ENCODE peak calls at places on chromosomes 3 and 15, in five cellular contexts. One of them, this sample, is unnamed.
A peak's percentile ranks its signal among the peaks of the same experiment; 100 is the strongest.

GRCh38 chr3:135125171-135125801 is 330.2 kb downstream of the EPHB1 start:
- DNase-seq in B cell: no peak
- DNase-seq in HepG2: peak; percentile 2
- DNase-seq in HS-5: peak; percentile 8
- DNase-seq in amygdala: no peak
- DNase-seq in this sample: no peak

GRCh38 chr3:151611464-151611863 is 122.3 kb upstream of the AADACL2 start:
- DNase-seq in B cell: no peak
- DNase-seq in HepG2: no peak
- DNase-seq in HS-5: no peak
- DNase-seq in amygdala: no peak
- DNase-seq in this sample: no peak

GRCh38 chr3:158732856-158733200 is 571 bp upstream of the RARRES1 start:
- DNase-seq in B cell: no peak
- DNase-seq in HepG2: no peak
- DNase-seq in HS-5: no peak
- DNase-seq in amygdala: no peak
- DNase-seq in this sample: no peak

GRCh38 chr3:185632996-185633395 is 46.9 kb downstream of the SENP2 start:
- DNase-seq in B cell: no peak
- DNase-seq in HepG2: no peak
- DNase-seq in HS-5: no peak
- DNase-seq in amygdala: no peak
- DNase-seq in this sample: no peak

GRCh38 chr3:72099331-72100061 is 314.5 kb upstream of the PROK2 start:
- DNase-seq in B cell: peak; percentile 43
- DNase-seq in HepG2: no peak
- DNase-seq in HS-5: no peak
- DNase-seq in amygdala: no peak
- DNase-seq in this sample: no peak

GRCh38 chr15:77016321-77016695 is 21.4 kb downstream of the PSTPIP1 start:
- DNase-seq in B cell: no peak
- DNase-seq in HepG2: no peak
- DNase-seq in HS-5: no peak
- DNase-seq in amygdala: no peak
- DNase-seq in this sample: no peak

GRCh38 chr3:37987315-37987697 is 3.3 kb upstream of the VILL start:
- DNase-seq in B cell: no peak
- DNase-seq in HepG2: no peak
- DNase-seq in HS-5: no peak
- DNase-seq in amygdala: no peak
- DNase-seq in this sample: no peak

GRCh38 chr3:112752092-112752512 is 94.6 kb downstream of the CD200R1L start:
- DNase-seq in B cell: no peak
- DNase-seq in HepG2: no peak
- DNase-seq in HS-5: no peak
- DNase-seq in amygdala: no peak
- DNase-seq in this sample: no peak

GRCh38 chr3:32757618-32758374 is 60.0 kb upstream of the TRIM71 start:
- DNase-seq in B cell: no peak
- DNase-seq in HepG2: peak; percentile 50
- DNase-seq in HS-5: no peak
- DNase-seq in amygdala: no peak
- DNase-seq in this sample: no peak

GRCh38 chr3:152508705-152509104 is 240.0 kb downstream of the MBNL1 start:
- DNase-seq in B cell: no peak
- DNase-seq in HepG2: peak; percentile 7
- DNase-seq in HS-5: no peak
- DNase-seq in amygdala: no peak
- DNase-seq in this sample: no peak

GRCh38 chr3:50365842-50366220 is 6.5 kb upstream of the TMEM115 start:
- DNase-seq in B cell: no peak
- DNase-seq in HepG2: no peak
- DNase-seq in HS-5: no peak
- DNase-seq in amygdala: no peak
- DNase-seq in this sample: no peak

GRCh38 chr3:5194801-5195509 is 7.4 kb downstream of the EDEM1 start:
- DNase-seq in B cell: peak; percentile 28
- DNase-seq in HepG2: peak; percentile 67
- DNase-seq in HS-5: peak; percentile 53
- DNase-seq in amygdala: no peak
- DNase-seq in this sample: peak; percentile 11

GRCh38 chr3:48240000-48240710 is 749 bp upstream of the ZNF589 start:
- DNase-seq in B cell: no peak
- DNase-seq in HepG2: no peak
- DNase-seq in HS-5: no peak
- DNase-seq in amygdala: no peak
- DNase-seq in this sample: no peak

GRCh38 chr3:149247929-149248691 is 26.5 kb upstream of the CP start:
- DNase-seq in B cell: no peak
- DNase-seq in HepG2: peak; percentile 25
- DNase-seq in HS-5: no peak
- DNase-seq in amygdala: no peak
- DNase-seq in this sample: no peak

GRCh38 chr15:68620721-68621528 is 42.1 kb downstream of the CORO2B start:
- DNase-seq in B cell: no peak
- DNase-seq in HepG2: no peak
- DNase-seq in HS-5: peak; percentile 41
- DNase-seq in amygdala: peak; percentile 81
- DNase-seq in this sample: peak; percentile 43

GRCh38 chr3:133897547-133897946 is 1.9 kb upstream of the RAB6B start:
- DNase-seq in B cell: no peak
- DNase-seq in HepG2: no peak
- DNase-seq in HS-5: no peak
- DNase-seq in amygdala: no peak
- DNase-seq in this sample: no peak

GRCh38 chr3:31343075-31343474 is 189.7 kb upstream of the STT3B start:
- DNase-seq in B cell: no peak
- DNase-seq in HepG2: no peak
- DNase-seq in HS-5: no peak
- DNase-seq in amygdala: no peak
- DNase-seq in this sample: no peak

GRCh38 chr3:115401298-115401697 is 222.0 kb upstream of the GAP43 start:
- DNase-seq in B cell: no peak
- DNase-seq in HepG2: no peak
- DNase-seq in HS-5: no peak
- DNase-seq in amygdala: no peak
- DNase-seq in this sample: no peak

GRCh38 chr15:91342091-91342490 is 242.0 kb downstream of the SV2B start:
- DNase-seq in B cell: no peak
- DNase-seq in HepG2: no peak
- DNase-seq in HS-5: no peak
- DNase-seq in amygdala: no peak
- DNase-seq in this sample: no peak

GRCh38 chr15:38414351-38414750 is 39.6 kb upstream of the FAM98B start:
- DNase-seq in B cell: no peak
- DNase-seq in HepG2: peak; percentile 30
- DNase-seq in HS-5: no peak
- DNase-seq in amygdala: peak; percentile 17
- DNase-seq in this sample: peak; percentile 51

GRCh38 chr15:53437985-53438841 is 321.2 kb downstream of the WDR72 start:
- DNase-seq in B cell: no peak
- DNase-seq in HepG2: peak; percentile 37
- DNase-seq in HS-5: no peak
- DNase-seq in amygdala: no peak
- DNase-seq in this sample: no peak

GRCh38 chr3:12303532-12303931 is 14.7 kb downstream of the PPARG start:
- DNase-seq in B cell: no peak
- DNase-seq in HepG2: no peak
- DNase-seq in HS-5: peak; percentile 90
- DNase-seq in amygdala: no peak
- DNase-seq in this sample: no peak

GRCh38 chr15:80533934-80534333 is 129.8 kb downstream of the ARNT2 start:
- DNase-seq in B cell: no peak
- DNase-seq in HepG2: no peak
- DNase-seq in HS-5: no peak
- DNase-seq in amygdala: no peak
- DNase-seq in this sample: no peak

GRCh38 chr15:68484696-68485400 is 52.9 kb upstream of the ITGA11 start:
- DNase-seq in B cell: no peak
- DNase-seq in HepG2: no peak
- DNase-seq in HS-5: peak; percentile 9
- DNase-seq in amygdala: no peak
- DNase-seq in this sample: no peak

GRCh38 chr3:154144825-154145465 is 23.8 kb downstream of the ARHGEF26 start:
- DNase-seq in B cell: no peak
- DNase-seq in HepG2: no peak
- DNase-seq in HS-5: no peak
- DNase-seq in amygdala: no peak
- DNase-seq in this sample: no peak

GRCh38 chr15:25668901-25669300 is 194.2 kb downstream of the ATP10A start:
- DNase-seq in B cell: no peak
- DNase-seq in HepG2: no peak
- DNase-seq in HS-5: no peak
- DNase-seq in amygdala: no peak
- DNase-seq in this sample: no peak

GRCh38 chr3:4406746-4407568 is 60.1 kb downstream of the SUMF1 start:
- DNase-seq in B cell: no peak
- DNase-seq in HepG2: no peak
- DNase-seq in HS-5: no peak
- DNase-seq in amygdala: no peak
- DNase-seq in this sample: no peak

GRCh38 chr3:15512173-15512572 is 9.3 kb downstream of the COLQ start:
- DNase-seq in B cell: no peak
- DNase-seq in HepG2: no peak
- DNase-seq in HS-5: no peak
- DNase-seq in amygdala: peak; percentile 2
- DNase-seq in this sample: peak; percentile 86

GRCh38 chr3:151383956-151384355 is 597 bp downstream of the P2RY12 start:
- DNase-seq in B cell: peak; percentile 34
- DNase-seq in HepG2: no peak
- DNase-seq in HS-5: no peak
- DNase-seq in amygdala: no peak
- DNase-seq in this sample: no peak

GRCh38 chr3:169841171-169841570 is 28.5 kb upstream of the LRRC34 start:
- DNase-seq in B cell: peak; percentile 30
- DNase-seq in HepG2: no peak
- DNase-seq in HS-5: no peak
- DNase-seq in amygdala: no peak
- DNase-seq in this sample: peak; percentile 27

GRCh38 chr3:197450295-197450694 is 105.5 kb downstream of the BDH1 start:
- DNase-seq in B cell: no peak
- DNase-seq in HepG2: no peak
- DNase-seq in HS-5: no peak
- DNase-seq in amygdala: no peak
- DNase-seq in this sample: no peak

GRCh38 chr15:59456114-59456513 is 18.1 kb downstream of the FAM81A start:
- DNase-seq in B cell: no peak
- DNase-seq in HepG2: no peak
- DNase-seq in HS-5: no peak
- DNase-seq in amygdala: no peak
- DNase-seq in this sample: peak; percentile 61

This sample was measured in thyroid gland.